ENCODE peak calls at places on chromosomes 4 and X, in six cellular contexts. W is neuronal stem cell, O is H1, F is H9, D is mesenchymal stem cell, H is trophoblast cell. M is an unnamed sample.

GRCh38 chrX:30304866-30305265 is 4.3 kb downstream of the NR0B1 start:
- DNase-seq in H (no peak), O (no peak), F (no peak), D (no peak), W (no peak), M (no peak)

GRCh38 chr4:169922632-169923276 is 103.4 kb downstream of the MFAP3L start:
- DNase-seq in F (no peak), O (no peak), D (no peak), W (no peak), H (no peak), M (no peak)

GRCh38 chrX:2701600-2701999 is 10.5 kb downstream of the CD99 start:
- DNase-seq in F (no peak), W (no peak), H (no peak), O (no peak), D (no peak), M (no peak)

GRCh38 chrX:18701621-18702361 is 5.7 kb upstream of the PPEF1 start:
- DNase-seq in W (no peak), H (no peak), O (no peak), F (no peak), D (peak), M (peak)

GRCh38 chr4:6044276-6044675 is 26.0 kb upstream of the C4orf50 start:
- DNase-seq in W (no peak), H (no peak), D (no peak), F (no peak), O (no peak), M (no peak)

GRCh38 chrX:107677501-107677901 is 49.2 kb downstream of the PRPS1 start:
- DNase-seq in F (no peak), H (no peak), O (no peak), W (no peak), D (peak), M (no peak)

GRCh38 chr4:127249066-127249766 is 383.5 kb upstream of the INTU start:
- DNase-seq in H (no peak), O (no peak), F (no peak), D (peak), W (no peak), M (peak)

GRCh38 chrX:109954955-109955354 is 48.0 kb upstream of the TMEM164 start:
- DNase-seq in D (no peak), F (no peak), H (no peak), W (no peak), O (no peak), M (no peak)

GRCh38 chr4:184324939-184325477 is 107.3 kb upstream of the ENPP6 start:
- DNase-seq in F (no peak), O (no peak), D (no peak), W (no peak), H (no peak), M (no peak)

GRCh38 chrX:138519296-138519695 is 192.2 kb downstream of the FGF13 start:
- DNase-seq in H (no peak), O (no peak), W (peak), D (no peak), F (no peak), M (no peak)

GRCh38 chrX:14030248-14030592 is 528 bp upstream of the GEMIN8 start:
- DNase-seq in D (peak), H (no peak), O (no peak), W (no peak), F (no peak), M (peak)

GRCh38 chr4:86564795-86565194 is 29.3 kb upstream of the PTPN13 start:
- DNase-seq in H (no peak), W (no peak), D (no peak), F (no peak), O (no peak), M (no peak)

GRCh38 chr4:9933184-9933583 is 88.1 kb downstream of the SLC2A9 start:
- DNase-seq in D (no peak), O (no peak), H (no peak), W (no peak), F (no peak), M (no peak)

GRCh38 chrX:49139713-49140112 is 16.2 kb upstream of the GPKOW start:
- DNase-seq in D (no peak), W (no peak), O (no peak), F (no peak), H (no peak), M (no peak)

GRCh38 chrX:130878350-130879341 is 24.4 kb downstream of the ENOX2 start:
- DNase-seq in D (peak), O (no peak), W (no peak), F (no peak), H (no peak), M (peak)

GRCh38 chr4:6905501-6905900 is 4.1 kb upstream of the TBC1D14 start:
- DNase-seq in F (no peak), H (no peak), W (no peak), O (no peak), D (no peak), M (no peak)

GRCh38 chrX:17511556-17511955 is 136.6 kb downstream of the NHS start:
- DNase-seq in D (no peak), W (no peak), F (no peak), O (no peak), H (no peak), M (peak)

GRCh38 chr4:176788971-176789370 is 3.8 kb downstream of the VEGFC start:
- DNase-seq in F (no peak), W (no peak), D (no peak), H (no peak), O (no peak), M (no peak)

GRCh38 chr4:167622481-167623240 is 388.4 kb upstream of the SPOCK3 start:
- DNase-seq in O (no peak), D (peak), H (peak), W (peak), F (peak), M (peak)

GRCh38 chr4:118682928-118683327 is 2.3 kb upstream of the METTL14 start:
- DNase-seq in D (peak), O (no peak), W (no peak), F (no peak), H (no peak), M (peak)

GRCh38 chr4:71231753-71232420 is 106.9 kb upstream of the SLC4A4 start:
- DNase-seq in F (no peak), W (no peak), D (no peak), O (no peak), H (no peak), M (peak)

GRCh38 chr4:110196206-110196870 is 2.1 kb downstream of the ELOVL6 start:
- DNase-seq in H (peak), F (peak), O (no peak), D (peak), W (peak), M (peak)

GRCh38 chrX:72243472-72243871 is 4.6 kb upstream of the ERCC6L start:
- DNase-seq in O (no peak), D (peak), H (no peak), W (no peak), F (no peak), M (peak)

GRCh38 chr4:40228497-40229365 is 31.9 kb downstream of the RHOH start:
- DNase-seq in W (no peak), H (no peak), O (no peak), F (peak), D (peak), M (no peak)

GRCh38 chr4:15755321-15755750 is 22.8 kb upstream of the CD38 start:
- DNase-seq in H (no peak), D (peak), O (no peak), F (no peak), W (no peak), M (peak)

GRCh38 chrX:107537815-107538214 is 88.4 kb downstream of the FRMPD3 start:
- DNase-seq in D (peak), W (peak), H (peak), F (peak), O (no peak), M (peak)

GRCh38 chr4:4995103-4995761 is 24.0 kb downstream of the CYTL1 start:
- DNase-seq in D (peak), H (peak), W (peak), O (peak), F (peak), M (peak)

GRCh38 chr4:109359040-109359646 is 56.7 kb upstream of the COL25A1 start:
- DNase-seq in W (no peak), D (peak), F (no peak), H (no peak), O (no peak), M (no peak)

GRCh38 chr4:26356067-26356466 is 35.3 kb downstream of the RBPJ start:
- DNase-seq in H (no peak), D (peak), O (no peak), F (no peak), W (no peak), M (peak)
- H3K14ac ChIP-seq in H (no peak), D (no peak), O (no peak), F (no peak), W (no peak), M (peak)

GRCh38 chrX:23434356-23434884 is 99.8 kb downstream of the PTCHD1 start:
- DNase-seq in W (no peak), F (no peak), D (peak), H (no peak), O (no peak), M (peak)

GRCh38 chrX:23436875-23437274 is 102.2 kb downstream of the PTCHD1 start:
- DNase-seq in O (peak), F (peak), H (no peak), D (no peak), W (no peak), M (no peak)

GRCh38 chrX:23435575-23435974 is 100.9 kb downstream of the PTCHD1 start:
- DNase-seq in O (no peak), D (no peak), W (no peak), F (no peak), H (no peak), M (no peak)

GRCh38 chrX:23435108-23435507 is 100.5 kb downstream of the PTCHD1 start:
- DNase-seq in O (no peak), W (no peak), D (no peak), H (no peak), F (no peak), M (no peak)
- H4K91ac ChIP-seq in O (peak), W (no peak), D (no peak), H (no peak), F (no peak), M (no peak)

GRCh38 chr4:124306352-124306751 is 406.2 kb downstream of the ANKRD50 start:
- DNase-seq in D (no peak), O (no peak), W (no peak), H (no peak), F (no peak), M (no peak)
- H3K14ac ChIP-seq in D (no peak), O (no peak), W (no peak), H (no peak), F (no peak), M (no peak)

GRCh38 chr4:27020203-27020602 is 159.6 kb downstream of the STIM2 start:
- DNase-seq in W (no peak), H (no peak), F (no peak), D (no peak), O (no peak), M (no peak)

GRCh38 chr4:27023366-27023765 is 162.7 kb downstream of the STIM2 start:
- DNase-seq in H (no peak), D (no peak), W (no peak), O (no peak), F (no peak), M (no peak)

GRCh38 chr4:27027428-27027827 is 166.8 kb downstream of the STIM2 start:
- DNase-seq in D (no peak), W (no peak), H (no peak), F (no peak), O (no peak), M (no peak)

GRCh38 chr4:27019766-27020165 is 159.1 kb downstream of the STIM2 start:
- DNase-seq in H (no peak), F (no peak), W (no peak), D (no peak), O (no peak), M (no peak)

DNA sequence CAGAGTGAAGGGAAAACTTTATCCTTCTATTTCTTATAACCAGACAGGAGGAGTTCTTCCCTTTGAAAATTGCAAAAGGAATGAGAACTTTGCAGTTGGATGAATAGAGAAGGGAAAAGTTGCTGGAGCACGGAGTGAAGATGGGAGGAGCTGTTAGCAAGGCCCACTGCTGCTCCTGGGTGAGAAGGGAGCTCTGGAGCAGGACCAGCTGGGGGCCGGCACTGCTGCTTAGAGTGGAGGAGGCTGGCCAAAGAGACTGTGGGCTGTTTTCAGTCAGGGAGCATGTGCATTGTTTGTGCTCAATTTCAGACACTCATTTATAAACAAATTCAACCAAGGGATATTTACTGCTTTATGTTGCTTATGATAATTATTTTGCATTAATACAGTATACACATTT is 164.2 kb downstream of the STIM2 start:
- DNase-seq in H (no peak), W (no peak), O (no peak), F (no peak), D (no peak), M (no peak)
- H4K91ac ChIP-seq in H (no peak), W (no peak), O (no peak), F (no peak), D (no peak), M (no peak)

GRCh38 chr4:150328496-150328895 is 250.3 kb downstream of the DCLK2 start:
- DNase-seq in O (no peak), F (no peak), W (no peak), D (no peak), H (no peak), M (no peak)

GRCh38 chr4:150323551-150324325 is 245.5 kb downstream of the DCLK2 start:
- DNase-seq in H (no peak), O (no peak), W (no peak), D (peak), F (peak), M (peak)

GRCh38 chr4:150329338-150329737 is 251.1 kb downstream of the DCLK2 start:
- DNase-seq in O (no peak), H (no peak), W (no peak), F (no peak), D (peak), M (no peak)

GRCh38 chr4:150325872-150326271 is 247.6 kb downstream of the DCLK2 start:
- DNase-seq in O (no peak), F (no peak), D (no peak), W (no peak), H (no peak), M (no peak)

GRCh38 chr4:150327262-150327780 is 249.1 kb downstream of the DCLK2 start:
- DNase-seq in H (peak), W (no peak), D (no peak), O (no peak), F (no peak), M (no peak)
- H3K14ac ChIP-seq in H (no peak), W (no peak), D (peak), O (no peak), F (no peak), M (no peak)

GRCh38 chr4:65170768-65171514 is 499.3 kb downstream of the EPHA5 start:
- DNase-seq in H (no peak), D (no peak), W (no peak), F (no peak), O (no peak), M (no peak)

DNA sequence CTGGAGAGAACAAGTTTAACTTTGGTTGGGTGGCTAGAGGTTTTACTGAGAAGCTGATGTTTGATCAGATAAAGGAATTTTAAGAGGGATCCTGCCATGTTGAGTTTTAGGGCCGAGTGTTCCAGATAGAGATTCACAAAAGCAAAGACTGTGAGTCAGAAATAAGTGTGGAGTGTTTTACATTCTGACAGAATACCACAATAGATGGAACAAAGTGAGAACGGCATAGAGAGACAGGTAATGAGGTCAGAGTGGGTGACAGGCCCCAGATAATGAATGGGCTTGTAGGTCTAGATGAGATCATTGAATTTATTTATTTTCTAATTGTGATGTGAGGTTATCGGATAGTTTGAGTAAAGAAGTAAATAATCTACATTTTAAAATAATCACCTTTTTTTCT is 502.6 kb downstream of the EPHA5 start:
- DNase-seq in O (no peak), W (no peak), H (no peak), F (no peak), D (no peak), M (no peak)
- H4K91ac ChIP-seq in O (no peak), W (no peak), H (no peak), F (no peak), D (no peak), M (no peak)